ENCODE peak calls at places on chromosomes 4 and X, in seven cellular contexts. U, B, M, N, Y, Z and E are unnamed samples.

GRCh38 chr4:186831574-186831973 is 107.9 kb upstream of the FAT1 start:
- DNase-seq in U (no peak), Y (no peak), B (no peak), M (no peak), Z (no peak), N (no peak), E (no peak)

GRCh38 chrX:154595559-154595958 is 10.6 kb downstream of the CTAG1A start:
- DNase-seq in Z (no peak), M (no peak), Y (no peak), B (no peak), U (no peak), N (no peak), E (no peak)

GRCh38 chr4:46329118-46329976 is 60.6 kb downstream of the GABRA2 start:
- DNase-seq in B (no peak), Z (no peak), Y (no peak), U (no peak), N (no peak), M (peak; percentile 78), E (no peak)

GRCh38 chrX:73855546-73855945 is 292.5 kb downstream of the CHIC1 start:
- DNase-seq in N (no peak), Y (no peak), Z (peak; percentile 19), U (peak; percentile 86), B (peak; percentile 85), M (peak; percentile 91), E (peak; percentile 35)

GRCh38 chr4:139736661-139737060 is 71.0 kb downstream of the MGST2 start:
- DNase-seq in N (no peak), B (no peak), U (no peak), Z (no peak), M (peak; percentile 46), Y (no peak), E (no peak)

GRCh38 chr4:173446416-173446815 is 47.5 kb upstream of the SCRG1 start:
- DNase-seq in N (no peak), M (no peak), U (no peak), Z (no peak), Y (no peak), B (no peak), E (no peak)

GRCh38 chr4:153729901-153730300 is 29.9 kb downstream of the RNF175 start:
- DNase-seq in Z (no peak), Y (no peak), M (peak; percentile 44), B (no peak), N (no peak), U (no peak), E (no peak)

GRCh38 chr4:37584530-37585060 is 101.6 kb downstream of the RELL1 start:
- DNase-seq in N (no peak), B (no peak), M (no peak), Z (no peak), U (no peak), Y (no peak), E (no peak)

GRCh38 chr4:84529169-84529751 is 30.2 kb upstream of the NKX6-1 start:
- DNase-seq in Z (no peak), M (no peak), U (no peak), Y (no peak), B (no peak), N (no peak), E (no peak)

GRCh38 chr4:186845137-186845842 is 121.6 kb upstream of the FAT1 start:
- DNase-seq in Z (no peak), B (no peak), M (no peak), U (peak; percentile 65), Y (no peak), N (peak; percentile 81), E (no peak)

GRCh38 chrX:47960400-47960799 is 43.4 kb downstream of the ZNF182 start:
- DNase-seq in M (no peak), N (no peak), Z (no peak), B (no peak), U (no peak), Y (no peak), E (no peak)

GRCh38 chr4:15654556-15655222 is 468 bp downstream of the FBXL5 start:
- DNase-seq in M (peak; percentile 77), U (peak; percentile 79), B (peak; percentile 72), Y (peak; percentile 81), N (peak; percentile 74), Z (peak; percentile 54), E (peak; percentile 63)

GRCh38 chrX:77668391-77669237 is 117.4 kb downstream of the ATRX start:
- DNase-seq in M (no peak), Z (no peak), B (no peak), Y (no peak), U (no peak), N (no peak), E (no peak)

GRCh38 chrX:39802906-39803305 is 294.9 kb downstream of the BCOR start:
- DNase-seq in U (no peak), N (no peak), Y (no peak), B (no peak), M (no peak), Z (no peak), E (no peak)

GRCh38 chr4:112145820-112146813 is 863 bp downstream of the FAM241A start:
- DNase-seq in Y (no peak), B (peak; percentile 71), N (peak; percentile 72), Z (peak; percentile 45), U (peak; percentile 66), M (peak; percentile 82), E (no peak)

GRCh38 chr4:68375667-68376559 is 26.0 kb upstream of the YTHDC1 start:
- DNase-seq in B (peak; percentile 64), Y (no peak), Z (no peak), N (no peak), U (no peak), M (peak; percentile 84), E (no peak)

GRCh38 chr4:185011408-185011807 is 6.9 kb upstream of the HELT start:
- DNase-seq in Y (peak; percentile 69), Z (no peak), N (no peak), B (no peak), U (no peak), M (peak; percentile 89), E (no peak)

GRCh38 chrX:1521459-1521956 is 15.5 kb downstream of the P2RY8 start:
- DNase-seq in N (peak; percentile 53), U (no peak), B (peak; percentile 63), Z (no peak), M (peak; percentile 75), Y (no peak), E (no peak)

GRCh38 chrX:413322-414201 is 26.9 kb upstream of the PPP2R3B start:
- DNase-seq in M (peak; percentile 87), N (no peak), B (no peak), Y (no peak), U (no peak), Z (peak; percentile 72), E (no peak)

GRCh38 chrX:405149-405548 is 18.4 kb upstream of the PPP2R3B start:
- DNase-seq in N (no peak), M (no peak), Z (no peak), B (no peak), U (no peak), Y (no peak), E (no peak)

GRCh38 chrX:404656-405055 is 17.9 kb upstream of the PPP2R3B start:
- DNase-seq in Y (no peak), U (no peak), Z (no peak), M (no peak), B (no peak), N (no peak), E (no peak)

GRCh38 chrX:410296-410695 is 23.6 kb upstream of the PPP2R3B start:
- DNase-seq in B (no peak), N (no peak), Y (no peak), U (no peak), Z (no peak), M (no peak), E (no peak)
- H3K27ac ChIP-seq in B (no peak overlapping the region), N (no peak overlapping the region), Y (no peak overlapping the region), U (no peak overlapping the region), Z (no peak overlapping the region), M (no peak overlapping the region), E (no peak overlapping the region)

GRCh38 chr4:169266661-169267060 is 4.1 kb downstream of the SH3RF1 start:
- DNase-seq in M (no peak), B (no peak), Z (no peak), Y (no peak), N (no peak), U (no peak), E (no peak)

GRCh38 chr4:169268951-169269781 is 1.6 kb downstream of the SH3RF1 start:
- DNase-seq in U (no peak), B (peak; percentile 62), Y (no peak), N (no peak), Z (no peak), M (peak; percentile 60), E (no peak)

GRCh38 chr4:169266081-169266480 is 4.7 kb downstream of the SH3RF1 start:
- DNase-seq in Y (no peak), M (no peak), U (no peak), B (no peak), N (no peak), Z (no peak), E (no peak)

GRCh38 chr4:169263791-169264392 is 6.9 kb downstream of the SH3RF1 start:
- DNase-seq in U (no peak), N (no peak), B (no peak), Y (no peak), M (no peak), Z (peak; percentile 46), E (no peak)

DNA sequence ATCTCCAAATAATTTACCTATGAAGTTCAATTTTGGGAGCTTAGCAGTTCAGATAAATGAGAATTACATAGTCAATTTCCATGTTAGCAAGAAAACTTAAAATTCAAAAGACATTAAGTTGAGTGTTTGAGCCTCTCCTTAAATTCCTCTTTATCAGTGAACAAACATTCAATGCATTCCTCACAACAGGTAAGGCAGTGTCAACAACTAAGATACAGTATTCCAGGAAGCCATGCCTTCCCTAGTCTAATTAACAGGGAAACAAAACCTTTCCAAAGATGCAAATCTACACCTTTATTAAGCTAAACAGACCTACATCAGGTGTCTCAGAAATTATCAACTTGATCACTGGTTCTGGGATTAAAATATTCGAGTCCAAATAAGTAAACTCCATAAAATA is 3.7 kb downstream of the SH3RF1 start:
- DNase-seq in M (no peak), B (no peak), N (no peak), Z (no peak), Y (no peak), U (no peak), E (no peak)
- H3K27ac ChIP-seq in M (no peak overlapping the region), B (peak overlapping the region; percentile 23), N (peak overlapping the region; percentile 91), Z (no peak overlapping the region), Y (no peak overlapping the region), U (no peak overlapping the region), E (no peak overlapping the region)

GRCh38 chr4:165426769-165427168 is 48.0 kb downstream of the CPE start:
- DNase-seq in M (no peak), B (no peak), N (no peak), Y (no peak), U (no peak), Z (no peak), E (no peak)
- H3K27ac ChIP-seq in M (no peak overlapping the region), B (no peak overlapping the region), N (no peak overlapping the region), Y (no peak overlapping the region), U (no peak overlapping the region), Z (peak overlapping the region; percentile 45), E (peak overlapping the region; percentile 26)

DNA sequence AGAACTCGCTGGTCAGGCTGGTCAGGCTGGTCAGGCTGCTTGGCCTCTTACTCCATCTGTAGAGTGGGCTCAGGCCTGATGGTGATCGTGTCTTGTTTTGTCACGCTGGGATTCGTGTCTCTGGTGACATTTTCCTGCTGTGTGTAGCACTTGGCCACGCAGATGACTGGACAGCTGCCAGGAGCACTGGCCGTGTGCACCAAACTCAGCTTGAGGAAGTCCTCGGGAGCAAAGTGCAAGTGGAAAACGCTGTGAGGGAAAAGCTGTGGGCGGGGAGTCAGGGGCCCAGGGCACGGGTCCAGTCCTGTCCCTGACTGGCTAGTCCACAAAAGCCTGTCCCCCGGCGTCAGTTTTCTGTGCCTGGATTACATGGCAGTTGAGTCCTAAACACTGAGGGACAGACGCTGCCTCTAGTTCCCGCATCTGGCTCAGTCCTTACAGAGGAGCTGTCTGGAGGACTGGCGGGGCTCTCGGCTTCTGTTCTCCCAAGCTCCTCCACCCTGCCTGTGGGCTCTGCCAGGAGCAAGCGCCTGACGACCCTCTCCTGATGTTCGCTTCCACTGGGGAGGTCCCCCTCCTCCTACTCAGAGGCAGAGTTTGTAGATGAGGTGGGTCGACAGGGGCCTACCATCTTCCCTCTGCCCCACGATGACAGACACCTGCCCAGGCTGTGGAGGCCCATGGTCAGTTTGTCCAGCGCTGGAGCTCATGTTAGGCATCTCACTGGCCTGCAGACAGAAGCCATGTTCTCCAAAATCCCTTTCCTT is 35.9 kb upstream of the GRPEL1 start:
- DNase-seq in N (peak; percentile 92), U (peak; percentile 91), Y (no peak), Z (peak; percentile 81), B (peak; percentile 86), M (peak; percentile 62), E (peak; percentile 81)
- H3K27ac ChIP-seq in N (peak overlapping the region; percentile 88), U (peak overlapping the region; percentile 81), Y (peak overlapping the region; percentile 83), Z (peak overlapping the region; percentile 86), B (peak overlapping the region; percentile 83), M (no peak overlapping the region), E (peak overlapping the region; percentile 97)